ENCODE peak calls at places on chromosomes 1 and 21, in nine cellular contexts. F is lung; Y is CD8-positive, alpha-beta memory T cell; D is upper lobe of right lung; T is neural crest cell; M is hypothalamus; V is AG08396; I is GM03348; Z is caudate nucleus. W is an unnamed sample.

GRCh38 chr1:41360074-41361027 is 883 bp upstream of the FOXO6 start:
- DNase-seq in V (peak; percentile 7), D (peak; percentile 50), F (no peak), M (no peak), Y (no peak), Z (no peak), I (peak; percentile 3), T (no peak), W (no peak)

GRCh38 chr1:108560430-108561144 is 687 bp downstream of the EEIG2 start:
- DNase-seq in Z (no peak), D (peak; percentile 66), F (peak; percentile 36), T (peak; percentile 32), I (peak; percentile 57), V (peak; percentile 64), M (peak; percentile 18), Y (peak; percentile 31), W (peak; percentile 39)

GRCh38 chr1:167054531-167054930 is 35.6 kb downstream of the GPA33 start:
- DNase-seq in I (no peak), Y (no peak), M (no peak), Z (no peak), V (no peak), T (no peak), D (no peak), F (no peak), W (no peak)

GRCh38 chr1:4061521-4062031 is 161.5 kb upstream of the C1orf174 start:
- DNase-seq in Z (no peak), T (no peak), M (no peak), F (no peak), Y (no peak), V (no peak), D (no peak), I (no peak), W (no peak)

GRCh38 chr1:222140206-222140605 is 398.3 kb upstream of the DUSP10 start:
- DNase-seq in F (no peak), M (no peak), T (no peak), Z (no peak), Y (no peak), I (no peak), V (no peak), D (no peak), W (no peak)

GRCh38 chr1:49728377-49728776 is 295.4 kb downstream of the AGBL4 start:
- DNase-seq in V (no peak), M (no peak), D (no peak), F (no peak), Y (no peak), I (no peak), T (no peak), Z (no peak), W (no peak)

GRCh38 chr1:35377553-35377952 is 109.0 kb downstream of the ZMYM4 start:
- DNase-seq in T (no peak), Z (no peak), I (peak; percentile 9), Y (no peak), F (no peak), D (no peak), V (no peak), M (no peak), W (no peak)

GRCh38 chr1:47187926-47188250 is 1.9 kb downstream of the PDZK1IP1 start:
- DNase-seq in D (no peak), Y (no peak), M (no peak), Z (no peak), T (no peak), I (no peak), V (no peak), F (no peak), W (no peak)

GRCh38 chr1:19072285-19072981 is 116.0 kb upstream of the IFFO2 start:
- DNase-seq in I (no peak), F (no peak), V (no peak), T (no peak), Z (no peak), Y (no peak), D (no peak), M (no peak), W (no peak)

GRCh38 chr1:206507395-206508129 is at the start of gene RASSF5:
- DNase-seq in I (peak; percentile 84), D (peak; percentile 96), F (peak; percentile 89), Z (no peak), T (peak; percentile 30), Y (peak; percentile 76), V (peak; percentile 90), M (peak; percentile 51), W (peak; percentile 19)

GRCh38 chr21:14120091-14120734 is 90.5 kb downstream of the LIPI start:
- DNase-seq in T (peak; percentile 17), Z (no peak), Y (peak; percentile 7), F (no peak), M (peak; percentile 19), I (peak; percentile 5), V (no peak), D (no peak), W (peak; percentile 13)

GRCh38 chr1:162292422-162292849 is 84.2 kb downstream of the SPATA46 start:
- DNase-seq in T (no peak), M (no peak), F (no peak), Z (no peak), Y (no peak), I (no peak), V (no peak), D (no peak), W (no peak)

GRCh38 chr1:15411593-15412487 is 2.2 kb downstream of the EFHD2 start:
- DNase-seq in T (no peak), Z (no peak), I (no peak), V (no peak), F (peak; percentile 71), D (peak; percentile 80), M (peak; percentile 21), Y (no peak), W (no peak)

GRCh38 chr1:55081188-55081904 is 42.0 kb downstream of the PCSK9 start:
- DNase-seq in M (no peak), D (no peak), V (peak; percentile 47), Y (no peak), F (no peak), T (no peak), Z (no peak), I (peak; percentile 73), W (no peak)

GRCh38 chr1:78141522-78142231 is 95.9 kb downstream of the GIPC2 start:
- DNase-seq in T (no peak), I (no peak), Y (no peak), V (no peak), F (no peak), M (no peak), D (no peak), Z (no peak), W (no peak)

GRCh38 chr1:59062743-59063142 is 234.2 kb upstream of the FGGY start:
- DNase-seq in Z (no peak), Y (no peak), F (no peak), D (no peak), I (no peak), V (peak; percentile 36), T (no peak), M (no peak), W (no peak)

GRCh38 chr21:46179708-46180078 is 4.6 kb downstream of the SPATC1L start:
- DNase-seq in I (no peak), D (no peak), T (no peak), V (no peak), Z (no peak), Y (no peak), F (no peak), M (no peak), W (no peak)

GRCh38 chr1:89519779-89520358 is 4.8 kb upstream of the LRRC8B start:
- DNase-seq in V (peak; percentile 46), M (no peak), D (no peak), Z (no peak), T (no peak), Y (peak; percentile 46), I (peak; percentile 49), F (no peak), W (no peak)

GRCh38 chr1:56199060-56199459 is 380.3 kb downstream of the PLPP3 start:
- DNase-seq in F (no peak), V (no peak), M (no peak), Y (no peak), I (no peak), T (no peak), Z (no peak), D (no peak), W (no peak)

GRCh38 chr1:220056374-220056773 is 10.1 kb upstream of the EPRS1 start:
- DNase-seq in M (no peak), D (no peak), F (no peak), Y (no peak), V (no peak), Z (no peak), I (no peak), T (no peak), W (no peak)

GRCh38 chr1:50977575-50978143 is 7.6 kb downstream of the CDKN2C start:
- DNase-seq in Z (peak; percentile 24), T (peak; percentile 32), F (peak; percentile 53), D (peak; percentile 77), I (peak; percentile 88), V (peak; percentile 84), Y (peak; percentile 33), M (peak; percentile 42), W (no peak)

GRCh38 chr1:199283814-199284213 is 645.0 kb downstream of the PTPRC start:
- DNase-seq in Z (no peak), D (no peak), Y (no peak), I (no peak), T (no peak), V (no peak), M (no peak), F (no peak), W (no peak)

GRCh38 chr1:46152021-46152420 is 19.6 kb upstream of the PIK3R3 start:
- DNase-seq in Y (no peak), T (no peak), V (peak; percentile 61), M (no peak), F (no peak), Z (no peak), D (no peak), I (peak; percentile 79), W (no peak)

GRCh38 chr1:71019248-71019647 is 28.4 kb downstream of the PTGER3 start:
- DNase-seq in I (no peak), M (peak; percentile 34), Y (no peak), F (no peak), Z (no peak), V (no peak), T (no peak), D (no peak), W (no peak)

W was measured in substantia nigra.